ENCODE peak calls at places on chromosomes 3 and 15, in six cellular contexts. One of them, this sample, is unnamed.

GRCh38 chr3:44981751-44982150 is 5.7 kb downstream of the EXOSC7 start:
- DNase-seq in SK-N-SH: no peak
- DNase-seq in HepG2: no peak
- DNase-seq in K562: no peak
- DNase-seq in A549: no peak
- DNase-seq in GM12878: no peak
- DNase-seq in this sample: no peak

GRCh38 chr15:78048410-78048946 is 29.0 kb downstream of the TBC1D2B start:
- DNase-seq in GM12878: no peak
- DNase-seq in SK-N-SH: no peak
- DNase-seq in HepG2: no peak
- DNase-seq in K562: no peak
- DNase-seq in A549: no peak
- DNase-seq in this sample: no peak

GRCh38 chr3:176172430-176172954 is 1024.8 kb downstream of the TBL1XR1 start:
- DNase-seq in K562: no peak
- DNase-seq in GM12878: no peak
- DNase-seq in A549: no peak
- DNase-seq in SK-N-SH: no peak
- DNase-seq in HepG2: no peak
- DNase-seq in this sample: no peak

GRCh38 chr3:194255252-194256039 is 95.7 kb downstream of the CPN2 start:
- DNase-seq in K562: peak
- DNase-seq in HepG2: peak
- DNase-seq in GM12878: peak
- DNase-seq in A549: no peak
- DNase-seq in SK-N-SH: peak
- DNase-seq in this sample: no peak

GRCh38 chr3:117016359-117016758 is 306.8 kb downstream of the TUSC7 start:
- DNase-seq in SK-N-SH: no peak
- DNase-seq in GM12878: no peak
- DNase-seq in K562: no peak
- DNase-seq in A549: no peak
- DNase-seq in HepG2: no peak
- DNase-seq in this sample: no peak

GRCh38 chr15:89104172-89104564 is 15.9 kb downstream of the ABHD2 start:
- DNase-seq in GM12878: no peak
- DNase-seq in SK-N-SH: no peak
- DNase-seq in A549: no peak
- DNase-seq in K562: no peak
- DNase-seq in HepG2: no peak
- DNase-seq in this sample: peak

GRCh38 chr3:11638669-11639402 is 4.9 kb downstream of the VGLL4 start:
- DNase-seq in SK-N-SH: peak
- DNase-seq in A549: no peak
- DNase-seq in K562: no peak
- DNase-seq in HepG2: no peak
- DNase-seq in GM12878: no peak
- DNase-seq in this sample: no peak

GRCh38 chr3:150312018-150312657 is 96.0 kb upstream of the TSC22D2 start:
- DNase-seq in SK-N-SH: no peak
- DNase-seq in GM12878: no peak
- DNase-seq in HepG2: no peak
- DNase-seq in A549: no peak
- DNase-seq in K562: no peak
- DNase-seq in this sample: no peak

GRCh38 chr3:171350364-171350763 is 109.8 kb downstream of the TNIK start:
- DNase-seq in SK-N-SH: no peak
- DNase-seq in K562: no peak
- DNase-seq in GM12878: no peak
- DNase-seq in HepG2: no peak
- DNase-seq in A549: no peak
- DNase-seq in this sample: no peak

GRCh38 chr3:129606522-129607390 is at the start of gene PLXND1:
- DNase-seq in K562: peak
- DNase-seq in GM12878: no peak
- DNase-seq in A549: peak
- DNase-seq in HepG2: no peak
- DNase-seq in SK-N-SH: peak
- DNase-seq in this sample: peak

GRCh38 chr15:60444289-60444912 is 34.5 kb downstream of the ICE2 start:
- DNase-seq in GM12878: no peak
- DNase-seq in A549: peak
- DNase-seq in HepG2: peak
- DNase-seq in SK-N-SH: peak
- DNase-seq in K562: no peak
- DNase-seq in this sample: peak

GRCh38 chr3:56547486-56547885 is 9.5 kb upstream of the CCDC66 start:
- DNase-seq in HepG2: no peak
- DNase-seq in A549: no peak
- DNase-seq in GM12878: no peak
- DNase-seq in K562: no peak
- DNase-seq in SK-N-SH: peak
- DNase-seq in this sample: no peak

GRCh38 chr3:143146875-143147274 is 27.3 kb downstream of the CHST2 start:
- DNase-seq in K562: no peak
- DNase-seq in A549: no peak
- DNase-seq in SK-N-SH: no peak
- DNase-seq in HepG2: no peak
- DNase-seq in GM12878: no peak
- DNase-seq in this sample: no peak

GRCh38 chr15:57184502-57184901 is 191.8 kb upstream of the CGNL1 start:
- DNase-seq in A549: no peak
- DNase-seq in GM12878: no peak
- DNase-seq in HepG2: no peak
- DNase-seq in K562: no peak
- DNase-seq in SK-N-SH: peak
- DNase-seq in this sample: no peak

DNA sequence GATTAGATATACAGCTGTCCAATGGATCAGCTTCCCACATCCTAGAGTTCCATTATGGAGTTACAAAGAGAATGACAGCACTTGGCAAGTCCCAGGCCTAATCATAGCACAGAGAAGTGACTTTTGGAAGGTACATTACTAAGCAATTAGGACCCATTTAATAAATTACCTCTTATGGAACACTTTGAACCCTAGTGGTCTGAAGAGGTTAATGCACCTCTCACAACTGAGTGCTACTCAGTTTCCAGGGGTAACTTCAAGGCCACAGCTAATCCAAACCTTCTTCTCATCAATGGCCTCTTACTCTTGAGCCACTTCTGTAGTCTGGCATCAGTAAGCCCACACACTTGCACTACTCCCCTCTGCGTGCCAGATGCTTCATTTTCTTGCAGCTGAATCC is 34.9 kb upstream of the MEIS2 start:
- DNase-seq in A549: no peak
- DNase-seq in K562: peak
- DNase-seq in SK-N-SH: no peak
- DNase-seq in GM12878: no peak
- DNase-seq in HepG2: no peak
- DNase-seq in this sample: no peak
- TF ChIP-seq SMC3 in A549: no peak
- TF ChIP-seq SMC3 in K562: no peak
- TF ChIP-seq SMC3 in SK-N-SH: no peak
- TF ChIP-seq SMC3 in GM12878: no peak
- TF ChIP-seq SMC3 in HepG2: no peak
- TF ChIP-seq SMC3 in this sample: no peak

GRCh38 chr15:76065267-76065666 is 5.5 kb downstream of the TMEM266 start:
- DNase-seq in K562: no peak
- DNase-seq in SK-N-SH: no peak
- DNase-seq in A549: no peak
- DNase-seq in HepG2: no peak
- DNase-seq in GM12878: no peak
- DNase-seq in this sample: no peak
- TF ChIP-seq SMC3 in K562: no peak
- TF ChIP-seq SMC3 in SK-N-SH: no peak
- TF ChIP-seq SMC3 in A549: no peak
- TF ChIP-seq SMC3 in HepG2: no peak
- TF ChIP-seq SMC3 in GM12878: no peak
- TF ChIP-seq SMC3 in this sample: no peak

DNA sequence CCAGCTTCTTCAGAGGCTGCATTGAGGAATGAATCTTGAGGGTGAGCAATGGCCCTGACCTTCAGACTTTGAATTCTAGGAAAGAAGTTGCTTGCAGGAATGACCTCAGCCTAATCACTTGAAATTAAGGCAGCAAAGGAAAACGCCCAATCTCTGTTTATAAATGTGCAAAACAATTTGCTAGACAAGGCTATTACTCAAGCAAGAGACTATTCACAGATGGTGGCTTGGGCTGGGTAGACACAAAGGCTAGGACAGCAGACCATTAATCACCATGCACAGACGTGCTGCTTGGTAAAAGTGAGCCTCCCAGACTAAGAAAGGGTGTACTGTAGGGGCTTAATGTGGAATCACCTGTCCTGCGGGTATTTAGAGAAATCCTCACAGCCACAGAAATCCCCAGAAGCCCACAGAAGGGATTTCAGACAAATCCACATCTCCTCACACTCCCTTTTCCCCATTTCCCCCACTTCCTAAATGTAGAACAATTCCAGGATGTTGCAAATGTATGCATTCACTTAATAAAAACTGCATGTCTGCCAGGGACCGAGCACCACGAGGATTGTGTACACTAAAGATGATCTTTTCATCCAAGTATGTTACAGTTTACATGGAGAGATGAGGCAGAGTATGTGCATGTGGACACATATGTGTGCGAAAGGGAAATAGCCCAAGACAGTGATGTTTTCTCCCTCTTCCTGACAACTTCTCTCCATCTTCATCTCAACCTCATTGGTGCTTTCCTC is 259.5 kb downstream of the THSD4 start:
- DNase-seq in GM12878: no peak
- DNase-seq in SK-N-SH: no peak
- DNase-seq in HepG2: no peak
- DNase-seq in K562: no peak
- DNase-seq in A549: no peak
- DNase-seq in this sample: peak
- TF ChIP-seq SMC3 in GM12878: no peak
- TF ChIP-seq SMC3 in SK-N-SH: no peak
- TF ChIP-seq SMC3 in HepG2: no peak
- TF ChIP-seq SMC3 in K562: no peak
- TF ChIP-seq SMC3 in A549: no peak
- TF ChIP-seq SMC3 in this sample: peak

DNA sequence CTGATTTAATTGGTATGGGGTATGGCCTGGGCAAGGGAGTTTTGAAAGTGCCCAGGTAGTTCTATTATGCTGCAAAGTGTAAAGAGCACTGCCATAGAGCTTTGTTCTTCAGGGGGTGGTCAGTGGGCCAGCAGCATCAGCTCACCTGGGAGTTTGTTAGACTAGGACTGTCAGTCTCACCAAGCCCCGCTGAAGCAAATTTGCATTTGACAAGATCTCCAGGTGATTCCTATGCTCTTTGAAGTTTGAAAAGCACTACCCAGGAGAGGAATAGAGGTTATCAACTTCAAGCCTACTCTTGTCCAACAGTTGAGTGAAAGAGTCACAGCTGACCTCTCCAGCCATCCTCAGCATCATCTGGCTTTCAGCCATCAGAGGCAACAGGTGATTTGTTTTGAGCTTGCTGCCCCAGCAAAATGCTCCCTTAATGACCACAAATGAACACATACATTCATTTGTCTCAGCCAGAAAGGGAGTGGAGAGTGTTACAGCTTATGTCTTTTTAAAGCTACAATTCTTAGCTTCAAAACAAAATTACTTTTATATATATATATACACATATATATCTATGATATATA is 8.0 kb downstream of the ZSCAN2 start:
- DNase-seq in K562: no peak
- DNase-seq in GM12878: no peak
- DNase-seq in HepG2: no peak
- DNase-seq in A549: no peak
- DNase-seq in SK-N-SH: no peak
- DNase-seq in this sample: no peak
- TF ChIP-seq SMC3 in K562: no peak
- TF ChIP-seq SMC3 in GM12878: no peak
- TF ChIP-seq SMC3 in HepG2: no peak
- TF ChIP-seq SMC3 in A549: no peak
- TF ChIP-seq SMC3 in SK-N-SH: no peak
- TF ChIP-seq SMC3 in this sample: no peak

GRCh38 chr3:141388823-141389617 is 20.7 kb downstream of the ZBTB38 start:
- DNase-seq in A549: no peak
- DNase-seq in GM12878: no peak
- DNase-seq in K562: no peak
- DNase-seq in HepG2: peak
- DNase-seq in SK-N-SH: no peak
- DNase-seq in this sample: no peak
- TF ChIP-seq SMC3 in A549: no peak
- TF ChIP-seq SMC3 in GM12878: no peak
- TF ChIP-seq SMC3 in K562: no peak
- TF ChIP-seq SMC3 in HepG2: no peak
- TF ChIP-seq SMC3 in SK-N-SH: no peak
- TF ChIP-seq SMC3 in this sample: no peak

DNA sequence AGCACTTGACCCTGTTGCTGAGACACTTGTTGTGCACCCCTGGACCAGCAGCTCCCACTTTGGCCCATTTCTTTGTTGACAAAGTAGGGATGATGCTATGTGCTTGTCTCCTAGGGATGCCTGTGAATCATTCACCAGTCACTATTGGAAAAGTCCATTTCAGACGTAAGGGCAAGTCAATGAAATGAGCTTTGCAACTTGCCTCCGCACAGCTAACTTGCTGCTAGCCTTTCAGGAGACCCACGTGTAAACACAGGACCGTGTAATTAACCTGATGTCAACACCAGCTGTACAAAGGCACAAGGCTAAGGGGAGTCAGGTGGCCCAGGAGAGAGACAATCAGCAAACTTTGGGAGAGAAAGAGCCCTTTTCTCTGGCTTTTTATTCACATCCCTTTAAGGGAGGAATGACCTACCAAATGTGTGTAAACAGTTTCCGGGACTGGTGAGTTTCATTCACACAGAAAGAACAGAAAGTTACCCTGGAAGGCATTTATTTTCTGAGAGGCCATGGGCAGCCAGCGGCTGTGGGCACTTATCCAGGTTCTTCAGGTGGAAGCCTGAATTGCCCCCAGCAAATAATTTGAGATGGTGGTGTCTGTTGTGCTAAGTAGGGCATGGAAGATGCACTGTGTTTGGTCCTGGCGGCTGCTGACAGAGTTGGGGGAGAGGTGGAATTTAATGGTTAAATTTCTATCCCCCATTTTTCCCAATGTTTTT is 54.0 kb downstream of the TIPARP start:
- DNase-seq in HepG2: peak
- DNase-seq in A549: no peak
- DNase-seq in SK-N-SH: no peak
- DNase-seq in GM12878: no peak
- DNase-seq in K562: no peak
- DNase-seq in this sample: peak
- TF ChIP-seq SMC3 in HepG2: no peak
- TF ChIP-seq SMC3 in A549: no peak
- TF ChIP-seq SMC3 in SK-N-SH: no peak
- TF ChIP-seq SMC3 in GM12878: no peak
- TF ChIP-seq SMC3 in K562: no peak
- TF ChIP-seq SMC3 in this sample: no peak

This sample was measured in IMR-90.